ENCODE peak calls at places on chromosomes 3 and 15, in seven cellular contexts. One of them, this sample, is unnamed.

GRCh38 chr15:57720861-57721260 is 14.3 kb downstream of the POLR2M start:
- DNase-seq in posterior cingulate gyrus: no peak
- DNase-seq in NCI-H1092 treated with DMSO at 0.1 percent for 48 hours: no peak
- DNase-seq in NCI-H1436 treated with DMSO at 0.1 percent for 48 hours: no peak
- DNase-seq in nephron progenitor cell: no peak
- DNase-seq in epithelial cell of esophagus: no peak
- DNase-seq in caudate nucleus: no peak
- DNase-seq in this sample: no peak

GRCh38 chr15:29113336-29114276 is 156.0 kb downstream of the NSMCE3 start:
- DNase-seq in posterior cingulate gyrus: no peak
- DNase-seq in NCI-H1092 treated with DMSO at 0.1 percent for 48 hours: no peak
- DNase-seq in NCI-H1436 treated with DMSO at 0.1 percent for 48 hours: no peak
- DNase-seq in nephron progenitor cell: no peak
- DNase-seq in epithelial cell of esophagus: no peak
- DNase-seq in caudate nucleus: no peak
- DNase-seq in this sample: no peak

GRCh38 chr3:38578551-38578950 is 70.9 kb downstream of the SCN5A start:
- DNase-seq in posterior cingulate gyrus: no peak
- DNase-seq in NCI-H1092 treated with DMSO at 0.1 percent for 48 hours: no peak
- DNase-seq in NCI-H1436 treated with DMSO at 0.1 percent for 48 hours: no peak
- DNase-seq in nephron progenitor cell: no peak
- DNase-seq in epithelial cell of esophagus: no peak
- DNase-seq in caudate nucleus: no peak
- DNase-seq in this sample: peak

GRCh38 chr15:42194502-42194901 is 13.6 kb downstream of the VPS39 start:
- DNase-seq in posterior cingulate gyrus: no peak
- DNase-seq in NCI-H1092 treated with DMSO at 0.1 percent for 48 hours: no peak
- DNase-seq in NCI-H1436 treated with DMSO at 0.1 percent for 48 hours: no peak
- DNase-seq in nephron progenitor cell: no peak
- DNase-seq in epithelial cell of esophagus: peak
- DNase-seq in caudate nucleus: no peak
- DNase-seq in this sample: no peak

GRCh38 chr3:50724831-50725230 is 50.1 kb downstream of the DOCK3 start:
- DNase-seq in posterior cingulate gyrus: no peak
- DNase-seq in NCI-H1092 treated with DMSO at 0.1 percent for 48 hours: no peak
- DNase-seq in NCI-H1436 treated with DMSO at 0.1 percent for 48 hours: no peak
- DNase-seq in nephron progenitor cell: no peak
- DNase-seq in epithelial cell of esophagus: no peak
- DNase-seq in caudate nucleus: no peak
- DNase-seq in this sample: no peak

GRCh38 chr3:45055411-45056143 is 29.5 kb downstream of the CLEC3B start:
- DNase-seq in posterior cingulate gyrus: no peak
- DNase-seq in NCI-H1092 treated with DMSO at 0.1 percent for 48 hours: no peak
- DNase-seq in NCI-H1436 treated with DMSO at 0.1 percent for 48 hours: no peak
- DNase-seq in nephron progenitor cell: no peak
- DNase-seq in epithelial cell of esophagus: peak
- DNase-seq in caudate nucleus: no peak
- DNase-seq in this sample: no peak

GRCh38 chr15:40320931-40321371 is 2.5 kb upstream of the INAFM2 start:
- DNase-seq in posterior cingulate gyrus: peak
- DNase-seq in NCI-H1092 treated with DMSO at 0.1 percent for 48 hours: peak
- DNase-seq in NCI-H1436 treated with DMSO at 0.1 percent for 48 hours: peak
- DNase-seq in nephron progenitor cell: peak
- DNase-seq in epithelial cell of esophagus: peak
- DNase-seq in caudate nucleus: peak
- DNase-seq in this sample: peak

GRCh38 chr3:185823280-185824044 is 1.4 kb downstream of the IGF2BP2 start:
- DNase-seq in posterior cingulate gyrus: no peak
- DNase-seq in NCI-H1092 treated with DMSO at 0.1 percent for 48 hours: no peak
- DNase-seq in NCI-H1436 treated with DMSO at 0.1 percent for 48 hours: no peak
- DNase-seq in nephron progenitor cell: peak
- DNase-seq in epithelial cell of esophagus: peak
- DNase-seq in caudate nucleus: no peak
- DNase-seq in this sample: peak

GRCh38 chr3:195450731-195451229 is 8.0 kb upstream of the ACAP2 start:
- DNase-seq in posterior cingulate gyrus: no peak
- DNase-seq in NCI-H1092 treated with DMSO at 0.1 percent for 48 hours: no peak
- DNase-seq in NCI-H1436 treated with DMSO at 0.1 percent for 48 hours: no peak
- DNase-seq in nephron progenitor cell: peak
- DNase-seq in epithelial cell of esophagus: peak
- DNase-seq in caudate nucleus: no peak
- DNase-seq in this sample: peak

This sample was measured in D341Med.